ENCODE peak calls at places on chromosome 1, in nine cellular contexts. F, E, G, W, S, P, J, I and Q are unnamed samples.

GRCh38 chr1:234851450-234852438 is 241.8 kb upstream of the IRF2BP2 start:
- DNase-seq in J (no peak), S (peak; percentile 45), W (no peak), I (peak; percentile 49), G (no peak), F (peak; percentile 55), P (no peak), E (peak; percentile 76), Q (no peak)

GRCh38 chr1:222096476-222096772 is 354.5 kb upstream of the DUSP10 start:
- DNase-seq in W (no peak), S (no peak), J (no peak), E (no peak), I (no peak), P (no peak), F (no peak), G (no peak), Q (no peak)

GRCh38 chr1:2583871-2584341 is 2.7 kb upstream of the PRXL2B start:
- DNase-seq in W (peak; percentile 80), P (no peak), F (peak; percentile 79), E (peak; percentile 29), G (peak; percentile 38), S (no peak), J (no peak), I (no peak), Q (no peak)

GRCh38 chr1:244861683-244862082 is 2.7 kb downstream of the HNRNPU start:
- DNase-seq in S (no peak), F (no peak), W (no peak), P (no peak), I (no peak), G (peak; percentile 15), E (no peak), J (no peak), Q (no peak)

GRCh38 chr1:197222025-197222685 is 45.9 kb upstream of the CRB1 start:
- DNase-seq in J (no peak), S (no peak), W (peak; percentile 46), E (no peak), F (peak; percentile 27), G (no peak), I (peak; percentile 4), P (no peak), Q (no peak)

GRCh38 chr1:239833709-239834108 is 258.0 kb upstream of the FMN2 start:
- DNase-seq in F (no peak), I (no peak), S (no peak), J (no peak), G (peak; percentile 23), E (no peak), W (no peak), P (no peak), Q (no peak)

GRCh38 chr1:869499-870244 is 54.1 kb upstream of the SAMD11 start:
- DNase-seq in J (no peak), E (peak; percentile 79), G (peak; percentile 84), P (peak; percentile 40), F (peak; percentile 81), I (peak; percentile 39), W (peak; percentile 89), S (peak; percentile 58), Q (no peak)

GRCh38 chr1:114458208-114458777 is 52.7 kb downstream of the TRIM33 start:
- DNase-seq in G (no peak), F (no peak), W (no peak), I (peak; percentile 82), S (no peak), P (no peak), J (peak; percentile 55), E (no peak), Q (peak; percentile 60)

GRCh38 chr1:198116469-198116868 is 40.3 kb upstream of the NEK7 start:
- DNase-seq in G (no peak), E (no peak), J (no peak), W (no peak), F (no peak), I (no peak), P (no peak), S (no peak), Q (no peak)

GRCh38 chr1:217642455-217642854 is 11.3 kb downstream of the SPATA17 start:
- DNase-seq in J (no peak), P (no peak), I (no peak), W (no peak), S (no peak), E (no peak), G (no peak), F (no peak), Q (no peak)

GRCh38 chr1:50268049-50268448 is 155.2 kb downstream of the DMRTA2 start:
- DNase-seq in E (no peak), S (no peak), F (no peak), W (no peak), J (no peak), P (no peak), G (peak; percentile 40), I (no peak), Q (no peak)

GRCh38 chr1:47325530-47325929 is 8.1 kb upstream of the CMPK1 start:
- DNase-seq in F (no peak), S (no peak), G (no peak), J (no peak), P (no peak), E (no peak), I (peak; percentile 31), W (no peak), Q (no peak)

GRCh38 chr1:156805766-156806511 is 10.7 kb downstream of the SH2D2A start:
- DNase-seq in S (peak; percentile 53), G (no peak), I (peak; percentile 56), W (no peak), E (no peak), J (peak; percentile 66), F (no peak), P (no peak), Q (peak; percentile 89)

GRCh38 chr1:54965624-54966340 is 14.6 kb upstream of the TMEM61 start:
- DNase-seq in I (peak; percentile 94), P (no peak), F (peak; percentile 76), W (no peak), E (peak; percentile 84), J (no peak), S (peak; percentile 89), G (no peak), Q (no peak)

GRCh38 chr1:228402638-228403025 is 4.0 kb downstream of the TRIM11 start:
- DNase-seq in I (no peak), P (peak; percentile 2), W (no peak), E (no peak), G (no peak), S (peak; percentile 5), J (no peak), F (no peak), Q (no peak)

GRCh38 chr1:178664278-178664677 is 60.8 kb upstream of the RALGPS2 start:
- DNase-seq in E (peak; percentile 42), P (no peak), I (no peak), S (no peak), J (no peak), W (no peak), F (no peak), G (no peak), Q (no peak)

GRCh38 chr1:43296207-43296606 is 4.6 kb upstream of the TIE1 start:
- DNase-seq in W (no peak), P (no peak), F (no peak), S (no peak), J (no peak), E (no peak), G (no peak), I (no peak), Q (no peak)

DNA sequence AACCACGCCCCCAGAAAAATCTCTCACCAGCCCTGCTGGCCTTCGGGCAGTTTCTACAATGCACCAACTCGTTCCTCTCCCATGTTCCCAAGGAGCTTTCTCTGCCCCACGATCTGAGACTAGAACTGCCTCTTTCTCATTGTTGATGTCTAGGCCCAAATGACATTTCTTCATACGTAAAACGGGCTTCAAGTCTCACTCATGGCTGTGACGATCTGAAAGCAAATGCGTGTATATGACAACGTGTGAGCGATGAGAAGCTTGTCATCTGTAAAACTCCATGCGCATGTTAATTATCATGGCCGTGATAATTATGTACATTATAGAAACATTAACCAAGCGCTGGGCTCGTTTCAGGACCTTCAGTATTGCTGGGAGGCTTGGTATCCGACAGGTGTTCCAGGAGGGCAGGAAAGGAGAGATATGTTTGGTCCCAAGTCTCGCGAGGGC is 693 bp upstream of the NIPAL3 start:
- DNase-seq in G (no peak), E (no peak), W (no peak), F (no peak), S (no peak), I (no peak), J (no peak), P (no peak), Q (no peak)
- H3K4me3 ChIP-seq in G (peak overlapping the region; percentile 76), E (no peak overlapping the region), W (no peak overlapping the region), F (peak overlapping the region; percentile 58), S (no peak overlapping the region), I (peak overlapping the region; percentile 89), J (peak overlapping the region; percentile 87), P (peak overlapping the region; percentile 74), Q (no peak overlapping the region)

GRCh38 chr1:231058416-231059109 is 18.5 kb upstream of the FAM89A start:
- DNase-seq in I (no peak), E (no peak), S (no peak), J (no peak), G (no peak), W (peak; percentile 80), P (no peak), F (no peak), Q (no peak)
- H3K4me3 ChIP-seq in I (no peak overlapping the region), E (no peak overlapping the region), S (no peak overlapping the region), J (no peak overlapping the region), G (no peak overlapping the region), W (no peak overlapping the region), P (no peak overlapping the region), F (no peak overlapping the region), Q (no peak overlapping the region)

DNA sequence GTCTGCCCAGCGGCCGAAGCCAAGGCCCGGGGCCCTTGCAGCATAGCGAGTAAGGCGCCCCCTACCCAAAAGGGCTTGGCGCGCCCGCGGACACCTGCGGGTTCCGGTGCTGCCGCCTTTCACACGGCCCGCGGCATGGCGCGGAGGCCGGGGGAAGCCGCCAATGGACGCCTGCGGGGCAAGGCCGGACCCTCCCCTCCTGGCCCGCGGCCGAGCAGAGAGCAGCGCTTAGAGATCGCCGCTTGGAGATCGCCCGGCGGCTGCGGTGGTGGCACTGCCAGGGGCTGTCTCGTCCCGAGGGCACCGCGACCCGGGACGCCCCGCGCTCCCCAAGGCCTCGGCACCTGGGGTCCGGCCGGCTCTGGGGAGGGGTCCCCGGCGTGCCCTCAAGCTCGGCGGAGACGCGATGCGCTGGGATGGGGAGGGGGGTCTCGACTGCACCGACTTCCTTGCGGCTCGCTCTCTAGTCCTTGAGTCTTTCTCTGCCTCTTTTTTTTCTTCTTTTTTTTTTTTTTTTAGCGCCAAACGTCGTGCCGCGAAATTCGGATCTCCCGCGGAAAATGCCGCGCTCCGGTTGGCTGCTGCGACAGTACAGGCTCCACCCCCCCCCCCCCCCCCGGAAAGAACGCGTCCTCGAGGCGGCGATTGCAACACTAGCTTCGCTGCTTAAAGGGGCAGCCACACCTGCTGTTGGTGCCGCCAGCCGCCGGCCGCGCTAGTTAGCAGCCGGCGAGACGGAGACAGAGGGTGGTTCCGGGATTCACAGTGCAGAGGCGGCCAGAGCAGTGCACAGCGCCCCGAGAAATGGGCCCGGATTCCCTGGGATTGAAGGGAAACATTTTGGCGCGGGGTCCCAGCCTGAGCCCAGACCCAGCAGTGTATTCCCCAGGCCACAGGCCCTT is at the start of gene E2F2:
- DNase-seq in P (peak; percentile 87), J (no peak), W (peak; percentile 94), I (peak; percentile 86), E (peak; percentile 90), G (peak; percentile 94), F (peak; percentile 91), S (peak; percentile 89), Q (no peak)
- H3K4me3 ChIP-seq in P (peak within 1 kb of the TSS; percentile 54), J (peak within 1 kb of the TSS; percentile 65), W (peak within 1 kb of the TSS; percentile 25), I (peak within 1 kb of the TSS; percentile 54), E (no peak within 1 kb of the TSS), G (peak within 1 kb of the TSS; percentile 65), F (peak within 1 kb of the TSS; percentile 52), S (no peak within 1 kb of the TSS), Q (peak within 1 kb of the TSS; percentile 58)

DNA sequence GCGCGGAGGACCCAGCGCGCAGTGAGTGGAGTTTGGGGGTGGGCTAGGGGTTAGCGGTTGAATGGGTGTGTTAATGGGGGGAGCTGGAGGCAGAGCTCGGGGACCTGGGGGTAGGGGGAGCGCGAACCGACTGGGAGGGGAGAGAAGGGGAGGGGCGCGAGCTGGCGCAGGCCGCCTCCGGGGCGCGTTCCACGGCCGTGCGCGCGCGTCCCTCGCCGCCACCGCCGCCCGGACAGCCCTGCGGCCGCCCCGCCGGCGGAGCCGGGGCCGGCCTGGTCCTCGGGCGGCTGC is at the start of gene ADGRL2:
- DNase-seq in G (no peak), J (no peak), E (no peak), S (no peak), P (no peak), F (no peak), W (peak; percentile 84), I (no peak), Q (no peak)
- H3K4me3 ChIP-seq in G (peak within 1 kb of the TSS; percentile 98), J (peak within 1 kb of the TSS; percentile 81), E (peak within 1 kb of the TSS; percentile 90), S (peak within 1 kb of the TSS; percentile 53), P (peak within 1 kb of the TSS; percentile 55), F (peak within 1 kb of the TSS; percentile 56), W (peak within 1 kb of the TSS; percentile 92), I (peak within 1 kb of the TSS; percentile 86), Q (peak within 1 kb of the TSS; percentile 92)